ENCODE peak calls at places on chromosomes 1 and 21, in ten cellular contexts. One of them, this sample, is unnamed.

GRCh38 chr21:41488080-41488479 is 19.9 kb downstream of the TMPRSS2 start:
- DNase-seq in testis: no peak
- DNase-seq in T follicular helper cell: no peak
- DNase-seq in GM23338: no peak
- DNase-seq in HEK293T: no peak
- DNase-seq in pons: no peak
- DNase-seq in T-helper 9 cell: no peak
- DNase-seq in astrocyte of the hippocampus: no peak
- DNase-seq in frontal cortex: no peak
- DNase-seq in GM04503: no peak
- DNase-seq in this sample: no peak

GRCh38 chr1:116067564-116067887 is 43.7 kb upstream of the MAB21L3 start:
- DNase-seq in GM23338: no peak
- DNase-seq in T follicular helper cell: no peak
- DNase-seq in astrocyte of the hippocampus: peak
- DNase-seq in T-helper 9 cell: no peak
- DNase-seq in pons: no peak
- DNase-seq in frontal cortex: no peak
- DNase-seq in testis: no peak
- DNase-seq in GM04503: peak
- DNase-seq in HEK293T: no peak
- DNase-seq in this sample: no peak

GRCh38 chr21:35046223-35046690 is 2.8 kb downstream of the RUNX1 start:
- DNase-seq in pons: no peak
- DNase-seq in testis: no peak
- DNase-seq in GM23338: no peak
- DNase-seq in astrocyte of the hippocampus: no peak
- DNase-seq in frontal cortex: no peak
- DNase-seq in HEK293T: no peak
- DNase-seq in GM04503: no peak
- DNase-seq in T-helper 9 cell: no peak
- DNase-seq in T follicular helper cell: no peak
- DNase-seq in this sample: no peak

GRCh38 chr1:15799004-15799867 is 8.2 kb downstream of the UQCRHL start:
- DNase-seq in astrocyte of the hippocampus: peak
- DNase-seq in GM04503: peak
- DNase-seq in HEK293T: no peak
- DNase-seq in GM23338: peak
- DNase-seq in testis: peak
- DNase-seq in T follicular helper cell: no peak
- DNase-seq in frontal cortex: no peak
- DNase-seq in pons: no peak
- DNase-seq in T-helper 9 cell: no peak
- DNase-seq in this sample: no peak

GRCh38 chr1:157659576-157660247 is 40.9 kb downstream of the FCRL3 start:
- DNase-seq in frontal cortex: no peak
- DNase-seq in testis: no peak
- DNase-seq in pons: no peak
- DNase-seq in T follicular helper cell: no peak
- DNase-seq in T-helper 9 cell: no peak
- DNase-seq in HEK293T: no peak
- DNase-seq in astrocyte of the hippocampus: no peak
- DNase-seq in GM04503: no peak
- DNase-seq in GM23338: no peak
- DNase-seq in this sample: no peak

GRCh38 chr1:61504840-61505239 is 220.1 kb downstream of the TM2D1 start:
- DNase-seq in HEK293T: peak
- DNase-seq in T-helper 9 cell: no peak
- DNase-seq in frontal cortex: no peak
- DNase-seq in GM23338: no peak
- DNase-seq in testis: no peak
- DNase-seq in T follicular helper cell: no peak
- DNase-seq in GM04503: no peak
- DNase-seq in pons: no peak
- DNase-seq in astrocyte of the hippocampus: peak
- DNase-seq in this sample: no peak

GRCh38 chr1:165235158-165235776 is 121.2 kb downstream of the LMX1A start:
- DNase-seq in astrocyte of the hippocampus: peak
- DNase-seq in T follicular helper cell: no peak
- DNase-seq in HEK293T: peak
- DNase-seq in T-helper 9 cell: no peak
- DNase-seq in testis: peak
- DNase-seq in GM23338: peak
- DNase-seq in frontal cortex: peak
- DNase-seq in pons: no peak
- DNase-seq in GM04503: no peak
- DNase-seq in this sample: no peak

GRCh38 chr21:34928637-34929036 is 120.5 kb downstream of the RUNX1 start:
- DNase-seq in testis: no peak
- DNase-seq in T-helper 9 cell: no peak
- DNase-seq in astrocyte of the hippocampus: no peak
- DNase-seq in frontal cortex: no peak
- DNase-seq in GM04503: no peak
- DNase-seq in GM23338: no peak
- DNase-seq in T follicular helper cell: no peak
- DNase-seq in HEK293T: no peak
- DNase-seq in pons: no peak
- DNase-seq in this sample: no peak

GRCh38 chr1:79197421-79197820 is 190.9 kb upstream of the ADGRL4 start:
- DNase-seq in GM23338: peak
- DNase-seq in astrocyte of the hippocampus: peak
- DNase-seq in HEK293T: peak
- DNase-seq in GM04503: no peak
- DNase-seq in T-helper 9 cell: no peak
- DNase-seq in testis: no peak
- DNase-seq in frontal cortex: no peak
- DNase-seq in pons: peak
- DNase-seq in T follicular helper cell: no peak
- DNase-seq in this sample: no peak

GRCh38 chr1:119740886-119741780 is 27.6 kb downstream of the HMGCS2 start:
- DNase-seq in HEK293T: no peak
- DNase-seq in GM04503: no peak
- DNase-seq in GM23338: no peak
- DNase-seq in pons: no peak
- DNase-seq in T follicular helper cell: no peak
- DNase-seq in astrocyte of the hippocampus: no peak
- DNase-seq in testis: no peak
- DNase-seq in T-helper 9 cell: no peak
- DNase-seq in frontal cortex: no peak
- DNase-seq in this sample: no peak

GRCh38 chr1:36365310-36365895 is 20.3 kb downstream of the STK40 start:
- DNase-seq in frontal cortex: no peak
- DNase-seq in pons: peak
- DNase-seq in T follicular helper cell: no peak
- DNase-seq in GM23338: no peak
- DNase-seq in HEK293T: no peak
- DNase-seq in testis: peak
- DNase-seq in GM04503: peak
- DNase-seq in astrocyte of the hippocampus: peak
- DNase-seq in T-helper 9 cell: no peak
- DNase-seq in this sample: no peak

GRCh38 chr1:208024406-208024805 is 113.5 kb upstream of the CD34 start:
- DNase-seq in pons: no peak
- DNase-seq in T-helper 9 cell: no peak
- DNase-seq in HEK293T: no peak
- DNase-seq in testis: no peak
- DNase-seq in GM23338: no peak
- DNase-seq in T follicular helper cell: no peak
- DNase-seq in astrocyte of the hippocampus: no peak
- DNase-seq in GM04503: no peak
- DNase-seq in frontal cortex: no peak
- DNase-seq in this sample: no peak

GRCh38 chr1:12619396-12620141 is 1.6 kb upstream of the DHRS3 start:
- DNase-seq in GM04503: no peak
- DNase-seq in pons: peak
- DNase-seq in HEK293T: peak
- DNase-seq in T follicular helper cell: peak
- DNase-seq in astrocyte of the hippocampus: peak
- DNase-seq in GM23338: peak
- DNase-seq in T-helper 9 cell: peak
- DNase-seq in frontal cortex: peak
- DNase-seq in testis: peak
- DNase-seq in this sample: peak

GRCh38 chr1:108832929-108833328 is 24.0 kb downstream of the AKNAD1 start:
- DNase-seq in testis: no peak
- DNase-seq in frontal cortex: no peak
- DNase-seq in pons: no peak
- DNase-seq in T-helper 9 cell: no peak
- DNase-seq in GM04503: no peak
- DNase-seq in astrocyte of the hippocampus: no peak
- DNase-seq in HEK293T: no peak
- DNase-seq in GM23338: no peak
- DNase-seq in T follicular helper cell: no peak
- DNase-seq in this sample: no peak

GRCh38 chr1:229114315-229114714 is 156.6 kb upstream of the RAB4A start:
- DNase-seq in T-helper 9 cell: no peak
- DNase-seq in GM23338: no peak
- DNase-seq in GM04503: no peak
- DNase-seq in astrocyte of the hippocampus: no peak
- DNase-seq in frontal cortex: no peak
- DNase-seq in HEK293T: no peak
- DNase-seq in T follicular helper cell: no peak
- DNase-seq in pons: no peak
- DNase-seq in testis: no peak
- DNase-seq in this sample: no peak

GRCh38 chr1:218942421-218942820 is 231.3 kb upstream of the LYPLAL1 start:
- DNase-seq in frontal cortex: no peak
- DNase-seq in testis: no peak
- DNase-seq in T follicular helper cell: no peak
- DNase-seq in astrocyte of the hippocampus: no peak
- DNase-seq in GM04503: no peak
- DNase-seq in T-helper 9 cell: no peak
- DNase-seq in GM23338: no peak
- DNase-seq in HEK293T: no peak
- DNase-seq in pons: no peak
- DNase-seq in this sample: no peak

GRCh38 chr1:203308205-203309114 is 3.1 kb downstream of the BTG2 start:
- DNase-seq in T follicular helper cell: no peak
- DNase-seq in T-helper 9 cell: no peak
- DNase-seq in GM04503: no peak
- DNase-seq in frontal cortex: no peak
- DNase-seq in testis: no peak
- DNase-seq in pons: peak
- DNase-seq in astrocyte of the hippocampus: no peak
- DNase-seq in HEK293T: no peak
- DNase-seq in GM23338: peak
- DNase-seq in this sample: no peak

GRCh38 chr21:45019887-45020537 is 54.4 kb upstream of the ADARB1 start:
- DNase-seq in astrocyte of the hippocampus: no peak
- DNase-seq in testis: no peak
- DNase-seq in GM23338: no peak
- DNase-seq in T-helper 9 cell: no peak
- DNase-seq in HEK293T: no peak
- DNase-seq in frontal cortex: no peak
- DNase-seq in GM04503: no peak
- DNase-seq in pons: no peak
- DNase-seq in T follicular helper cell: no peak
- DNase-seq in this sample: no peak

GRCh38 chr1:248618878-248619277 is 16.0 kb downstream of the OR2T11 start:
- DNase-seq in pons: peak
- DNase-seq in T-helper 9 cell: peak
- DNase-seq in GM04503: peak
- DNase-seq in T follicular helper cell: peak
- DNase-seq in astrocyte of the hippocampus: peak
- DNase-seq in testis: peak
- DNase-seq in HEK293T: peak
- DNase-seq in frontal cortex: no peak
- DNase-seq in GM23338: peak
- DNase-seq in this sample: no peak

GRCh38 chr1:207821464-207822045 is 69.7 kb downstream of the CD46 start:
- DNase-seq in GM04503: no peak
- DNase-seq in pons: no peak
- DNase-seq in astrocyte of the hippocampus: no peak
- DNase-seq in T-helper 9 cell: no peak
- DNase-seq in frontal cortex: no peak
- DNase-seq in HEK293T: no peak
- DNase-seq in GM23338: no peak
- DNase-seq in testis: no peak
- DNase-seq in T follicular helper cell: no peak
- DNase-seq in this sample: no peak

GRCh38 chr21:45427331-45428271 is 22.6 kb downstream of the COL18A1 start:
- DNase-seq in frontal cortex: peak
- DNase-seq in T-helper 9 cell: no peak
- DNase-seq in HEK293T: no peak
- DNase-seq in T follicular helper cell: no peak
- DNase-seq in astrocyte of the hippocampus: peak
- DNase-seq in GM04503: peak
- DNase-seq in testis: no peak
- DNase-seq in GM23338: peak
- DNase-seq in pons: no peak
- DNase-seq in this sample: peak

GRCh38 chr1:206691604-206692003 is 6.9 kb downstream of the MAPKAPK2 start:
- DNase-seq in testis: no peak
- DNase-seq in HEK293T: no peak
- DNase-seq in astrocyte of the hippocampus: no peak
- DNase-seq in frontal cortex: no peak
- DNase-seq in T follicular helper cell: no peak
- DNase-seq in GM04503: no peak
- DNase-seq in pons: peak
- DNase-seq in GM23338: no peak
- DNase-seq in T-helper 9 cell: no peak
- DNase-seq in this sample: peak

GRCh38 chr21:17730782-17731181 is 88.4 kb downstream of the C21orf91 start:
- DNase-seq in pons: no peak
- DNase-seq in T-helper 9 cell: no peak
- DNase-seq in GM04503: no peak
- DNase-seq in frontal cortex: no peak
- DNase-seq in GM23338: no peak
- DNase-seq in astrocyte of the hippocampus: no peak
- DNase-seq in HEK293T: no peak
- DNase-seq in T follicular helper cell: no peak
- DNase-seq in testis: no peak
- DNase-seq in this sample: no peak

GRCh38 chr1:216576246-216576645 is 147.0 kb downstream of the ESRRG start:
- DNase-seq in T-helper 9 cell: no peak
- DNase-seq in pons: no peak
- DNase-seq in T follicular helper cell: no peak
- DNase-seq in frontal cortex: no peak
- DNase-seq in HEK293T: no peak
- DNase-seq in testis: no peak
- DNase-seq in astrocyte of the hippocampus: no peak
- DNase-seq in GM04503: no peak
- DNase-seq in GM23338: no peak
- DNase-seq in this sample: no peak

GRCh38 chr1:50703240-50703639 is 256.8 kb downstream of the FAF1 start:
- DNase-seq in GM23338: peak
- DNase-seq in GM04503: no peak
- DNase-seq in T follicular helper cell: no peak
- DNase-seq in HEK293T: no peak
- DNase-seq in frontal cortex: no peak
- DNase-seq in testis: no peak
- DNase-seq in T-helper 9 cell: no peak
- DNase-seq in pons: peak
- DNase-seq in astrocyte of the hippocampus: no peak
- DNase-seq in this sample: no peak

GRCh38 chr1:196209983-196210382 is 398.3 kb downstream of the KCNT2 start:
- DNase-seq in astrocyte of the hippocampus: peak
- DNase-seq in T-helper 9 cell: no peak
- DNase-seq in T follicular helper cell: no peak
- DNase-seq in testis: no peak
- DNase-seq in HEK293T: no peak
- DNase-seq in pons: peak
- DNase-seq in GM23338: no peak
- DNase-seq in GM04503: peak
- DNase-seq in frontal cortex: no peak
- DNase-seq in this sample: no peak

GRCh38 chr1:203638914-203639313 is 12.3 kb downstream of the ATP2B4 start:
- DNase-seq in pons: no peak
- DNase-seq in GM23338: no peak
- DNase-seq in GM04503: no peak
- DNase-seq in frontal cortex: no peak
- DNase-seq in astrocyte of the hippocampus: no peak
- DNase-seq in T-helper 9 cell: no peak
- DNase-seq in testis: no peak
- DNase-seq in T follicular helper cell: no peak
- DNase-seq in HEK293T: no peak
- DNase-seq in this sample: no peak

GRCh38 chr1:27011058-27011764 is 1.4 kb downstream of the TENT5B start:
- DNase-seq in T-helper 9 cell: no peak
- DNase-seq in GM04503: no peak
- DNase-seq in GM23338: peak
- DNase-seq in HEK293T: no peak
- DNase-seq in testis: no peak
- DNase-seq in astrocyte of the hippocampus: peak
- DNase-seq in T follicular helper cell: no peak
- DNase-seq in pons: no peak
- DNase-seq in frontal cortex: no peak
- DNase-seq in this sample: no peak